ENCODE peak calls at places on chromosomes 2 and 18, in five cellular contexts. R, V, H, A and Z are unnamed samples.

GRCh38 chr2:61949458-61950107 is 44.1 kb downstream of the COMMD1 start:
- DNase-seq in R (no peak), V (peak; percentile 14), H (no peak), A (no peak), Z (peak; percentile 26)

GRCh38 chr2:193556766-193557470 is 1362.2 kb upstream of the TMEFF2 start:
- DNase-seq in R (no peak), V (peak; percentile 76), H (no peak), A (no peak), Z (peak; percentile 19)

GRCh38 chr18:48861181-48861715 is 89.5 kb downstream of the SMAD7 start:
- DNase-seq in R (peak; percentile 36), V (no peak), H (no peak), A (peak; percentile 55), Z (no peak)

GRCh38 chr2:228987441-228988155 is 283.5 kb downstream of the PID1 start:
- DNase-seq in R (no peak), V (no peak), H (no peak), A (no peak), Z (no peak)

GRCh38 chr2:197163755-197164753 is 146.5 kb downstream of the ANKRD44 start:
- DNase-seq in R (peak; percentile 76), V (no peak), H (no peak), A (no peak), Z (no peak)

GRCh38 chr2:232544674-232545073 is 5.2 kb downstream of the CHRNG start:
- DNase-seq in R (no peak), V (no peak), H (no peak), A (no peak), Z (no peak)

GRCh38 chr2:236654496-236654895 is 84.9 kb downstream of the ACKR3 start:
- DNase-seq in R (no peak), V (no peak), H (no peak), A (no peak), Z (no peak)

GRCh38 chr2:218375212-218375611 is 6.9 kb upstream of the SLC11A1 start:
- DNase-seq in R (no peak), V (peak; percentile 33), H (no peak), A (no peak), Z (no peak)

GRCh38 chr2:161990741-161991140 is 83.3 kb downstream of the DPP4 start:
- DNase-seq in R (no peak), V (peak; percentile 96), H (no peak), A (no peak), Z (peak; percentile 82)

GRCh38 chr2:133810559-133810958 is 242.3 kb upstream of the NCKAP5 start:
- DNase-seq in R (no peak), V (no peak), H (no peak), A (no peak), Z (no peak)

GRCh38 chr2:10835052-10835970 is 22.7 kb upstream of the PDIA6 start:
- DNase-seq in R (peak; percentile 85), V (no peak), H (peak; percentile 62), A (peak; percentile 98), Z (peak; percentile 27)
- TF ChIP-seq CTCF in R (peak; percentile 93), V (peak; percentile 69), H (peak; percentile 64), A (peak; percentile 81), Z (peak; percentile 91)

DNA sequence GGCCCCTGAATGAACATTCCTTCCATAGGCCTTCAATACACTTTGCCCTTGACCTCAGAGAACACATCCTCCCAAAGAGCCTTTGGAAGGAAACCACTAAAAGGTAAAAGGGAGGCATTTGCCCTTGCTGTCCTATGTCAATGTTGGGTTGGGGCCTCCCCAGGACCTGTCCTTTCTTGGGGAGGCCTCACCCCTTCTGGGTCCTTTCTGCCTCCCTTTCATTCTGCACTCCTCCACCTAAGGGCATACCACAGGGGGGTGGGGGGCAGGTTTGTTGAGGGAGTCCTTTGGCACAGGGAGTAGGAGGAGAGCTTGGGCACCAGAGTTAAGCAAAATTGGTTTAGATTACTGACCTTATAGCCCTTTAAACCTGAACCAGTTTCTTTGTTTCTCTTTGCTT is 32.5 kb upstream of the ATP6V1B1 start:
- DNase-seq in R (no peak), V (no peak), H (no peak), A (no peak), Z (no peak)
- H3K27me3 ChIP-seq in R (peaks cover 100% of the 10 kb centered on the region), V (peaks cover 19% of the 10 kb centered on the region), H (peaks cover 80% of the 10 kb centered on the region), A (no peaks in the 10 kb centered on the region), Z (peaks cover 16% of the 10 kb centered on the region)

DNA sequence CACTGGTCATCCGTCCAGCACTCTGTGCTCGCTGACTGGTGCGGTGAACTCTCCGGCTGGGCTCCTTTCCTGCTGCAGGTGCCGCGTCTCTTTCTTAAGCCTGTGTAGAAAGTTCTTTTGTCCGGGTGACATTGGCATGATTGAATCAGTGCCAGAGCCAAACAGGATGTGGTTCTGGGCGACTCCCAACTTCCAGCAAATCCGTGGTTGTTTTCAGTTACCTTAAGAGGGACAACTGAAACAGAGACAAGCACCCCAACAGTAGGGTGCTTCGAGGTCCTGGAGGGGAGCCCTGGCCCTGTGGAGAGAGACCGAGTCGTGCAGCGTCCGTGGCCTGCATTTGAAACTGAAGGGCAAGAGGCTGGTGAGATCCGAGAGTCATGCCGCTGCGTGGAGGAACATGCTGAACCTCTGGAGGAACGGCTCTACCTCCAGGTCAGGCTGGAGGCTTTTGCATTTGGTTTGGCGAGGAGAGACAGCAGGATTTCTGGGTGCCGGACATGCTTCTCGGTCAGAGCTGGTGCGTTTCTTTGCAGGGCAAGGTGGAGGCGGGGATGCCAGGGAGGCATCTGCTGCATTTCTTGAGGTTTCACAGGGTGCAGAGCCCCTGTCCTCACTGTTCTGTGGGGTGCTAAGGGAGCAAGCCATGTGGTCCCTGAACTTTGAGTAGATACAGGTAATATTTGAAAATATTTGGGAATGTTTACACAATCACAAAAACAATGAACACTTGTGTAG is 26.8 kb downstream of the SH3BP4 start:
- DNase-seq in R (no peak), V (peak; percentile 77), H (no peak), A (no peak), Z (no peak)
- H3K4me3 ChIP-seq in R (no peak overlapping the region), V (no peak overlapping the region), H (no peak overlapping the region), A (no peak overlapping the region), Z (no peak overlapping the region)

GRCh38 chr2:201559067-201559710 is 84.1 kb downstream of the TMEM237 start:
- DNase-seq in R (no peak), V (no peak), H (no peak), A (peak; percentile 57), Z (no peak)
- TF ChIP-seq CTCF in R (no peak), V (no peak), H (no peak), A (no peak), Z (no peak)

GRCh38 chr2:191539068-191539467 is 138.9 kb upstream of the NABP1 start:
- DNase-seq in R (peak; percentile 75), V (peak; percentile 27), H (peak; percentile 18), A (no peak), Z (peak; percentile 24)
- H3K27me3 ChIP-seq in R (no peaks in the 10 kb centered on the region), V (no peaks in the 10 kb centered on the region), H (no peaks in the 10 kb centered on the region), A (no peaks in the 10 kb centered on the region), Z (no peaks in the 10 kb centered on the region)

GRCh38 chr2:141957321-141957720 is 173.5 kb downstream of the LRP1B start:
- DNase-seq in R (no peak), V (no peak), H (no peak), A (no peak), Z (no peak)

GRCh38 chr2:141959941-141960340 is 170.9 kb downstream of the LRP1B start:
- DNase-seq in R (no peak), V (no peak), H (no peak), A (no peak), Z (no peak)

GRCh38 chr2:141957827-141958440 is 172.9 kb downstream of the LRP1B start:
- DNase-seq in R (no peak), V (peak; percentile 27), H (no peak), A (no peak), Z (no peak)

GRCh38 chr2:141959016-141959415 is 171.8 kb downstream of the LRP1B start:
- DNase-seq in R (no peak), V (no peak), H (no peak), A (no peak), Z (no peak)
- H3K4me3 ChIP-seq in R (no peak overlapping the region), V (no peak overlapping the region), H (no peak overlapping the region), A (no peak overlapping the region), Z (no peak overlapping the region)

DNA sequence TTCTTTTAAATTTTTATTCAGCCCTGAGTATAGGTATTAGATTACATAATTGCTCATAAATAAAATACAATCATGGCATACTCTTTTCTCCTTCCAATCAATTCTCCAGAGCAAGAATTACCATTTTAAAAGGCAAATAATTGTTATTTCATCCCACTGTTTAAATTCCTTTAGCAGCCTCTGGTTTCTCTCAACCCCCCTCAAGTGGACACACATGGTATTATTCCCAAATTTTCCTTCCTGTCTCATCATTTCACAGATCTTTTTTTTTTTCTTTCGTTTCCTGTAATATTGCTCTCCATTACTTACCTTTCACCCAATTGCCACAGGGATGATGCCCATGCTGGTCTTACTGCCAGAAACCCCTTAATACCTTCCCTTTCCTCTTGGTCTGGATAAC is 385.2 kb downstream of the RIT2 start:
- DNase-seq in R (no peak), V (no peak), H (no peak), A (no peak), Z (no peak)
- TF ChIP-seq CTCF in R (peak; percentile 47), V (no peak), H (no peak), A (no peak), Z (peak; percentile 44)

GRCh38 chr2:66430195-66430905 is 4.6 kb upstream of the MEIS1 start:
- DNase-seq in R (no peak), V (no peak), H (no peak), A (no peak), Z (no peak)

GRCh38 chr2:66433695-66433944 is 1.3 kb upstream of the MEIS1 start:
- DNase-seq in R (no peak), V (no peak), H (no peak), A (no peak), Z (no peak)

GRCh38 chr2:66430906-66431619 is 3.9 kb upstream of the MEIS1 start:
- DNase-seq in R (peak; percentile 52), V (no peak), H (no peak), A (no peak), Z (no peak)

GRCh38 chr2:66432801-66433694 is 1.9 kb upstream of the MEIS1 start:
- DNase-seq in R (peak; percentile 96), V (peak; percentile 98), H (no peak), A (peak; percentile 90), Z (peak; percentile 78)

GRCh38 chr2:66431840-66432511 is 2.9 kb upstream of the MEIS1 start:
- DNase-seq in R (peak; percentile 46), V (no peak), H (no peak), A (peak; percentile 57), Z (no peak)
- H3K27me3 ChIP-seq in R (peaks cover 78% of the 10 kb centered on the region), V (no peaks in the 10 kb centered on the region), H (peaks cover 61% of the 10 kb centered on the region), A (no peaks in the 10 kb centered on the region), Z (peaks cover 72% of the 10 kb centered on the region)

DNA sequence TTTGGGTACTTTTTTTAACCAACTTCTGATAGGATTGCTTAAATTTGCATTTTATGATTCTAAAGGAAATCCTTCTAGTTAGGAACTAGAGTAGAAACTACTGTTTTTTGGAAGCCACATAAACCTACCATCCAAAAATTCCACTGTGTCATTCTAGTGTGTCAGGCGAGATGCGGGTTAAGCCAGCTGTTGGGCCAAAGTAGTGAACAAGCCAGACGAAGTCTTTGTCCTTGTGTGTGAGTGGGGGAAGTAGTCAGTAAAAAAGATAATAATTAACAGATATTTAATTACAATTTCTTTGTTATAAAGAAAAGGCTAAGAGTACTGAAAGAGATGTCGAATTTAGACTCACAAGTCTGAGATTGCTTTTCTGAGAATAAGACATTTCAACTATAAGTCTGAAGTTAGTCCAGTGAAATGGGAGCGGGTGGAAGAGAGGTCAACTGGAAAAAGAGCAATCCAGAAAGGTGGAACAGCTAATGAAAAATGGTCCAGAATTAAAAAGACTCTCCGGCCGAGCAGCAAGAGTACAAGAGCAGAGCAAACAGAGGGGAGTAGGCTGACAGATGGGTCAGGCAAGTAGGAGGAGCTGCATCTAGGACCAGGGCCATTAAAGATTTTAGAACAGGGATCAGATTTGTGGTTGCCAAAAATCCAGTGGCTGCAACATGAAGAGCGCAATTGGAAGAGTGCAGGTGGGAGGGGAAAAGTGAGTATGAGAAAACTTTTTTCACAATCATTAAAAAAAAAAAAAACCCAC is 1.5 kb downstream of the EPB41L5 start:
- DNase-seq in R (peak; percentile 21), V (peak; percentile 25), H (no peak), A (no peak), Z (no peak)
- H3K4me3 ChIP-seq in R (peak overlapping the region; percentile 75), V (peak overlapping the region; percentile 83), H (no peak overlapping the region), A (peak overlapping the region; percentile 96), Z (no peak overlapping the region)